ENCODE peak calls at places on chromosomes 13 and 19, in five cellular contexts. One of them, this sample, is unnamed.

GRCh38 chr13:46926856-46927625 is 30.2 kb upstream of the HTR2A start:
- DNase-seq in pancreas: no peak
- DNase-seq in left colon: no peak
- DNase-seq in cardiac muscle cell: peak; percentile 66
- DNase-seq in glutamatergic neuron: no peak
- DNase-seq in this sample: no peak

GRCh38 chr19:48897181-48897580 is 1.4 kb downstream of the TULP2 start:
- DNase-seq in glutamatergic neuron: no peak
- DNase-seq in left colon: no peak
- DNase-seq in pancreas: no peak
- DNase-seq in cardiac muscle cell: no peak
- DNase-seq in this sample: no peak

GRCh38 chr19:34838248-34838647 is 65.2 kb upstream of the ZNF599 start:
- DNase-seq in pancreas: no peak
- DNase-seq in left colon: no peak
- DNase-seq in cardiac muscle cell: peak; percentile 40
- DNase-seq in glutamatergic neuron: no peak
- DNase-seq in this sample: no peak

GRCh38 chr19:17721821-17722220 is 2.5 kb downstream of the MAP1S start:
- DNase-seq in pancreas: no peak
- DNase-seq in cardiac muscle cell: no peak
- DNase-seq in left colon: no peak
- DNase-seq in glutamatergic neuron: no peak
- DNase-seq in this sample: no peak

GRCh38 chr19:56837492-56837891 is 3.0 kb downstream of the PEG3 start:
- DNase-seq in pancreas: peak; percentile 84
- DNase-seq in glutamatergic neuron: peak; percentile 80
- DNase-seq in cardiac muscle cell: peak; percentile 77
- DNase-seq in left colon: peak; percentile 54
- DNase-seq in this sample: no peak

GRCh38 chr19:13899912-13900584 is 5.9 kb downstream of the BRME1 start:
- DNase-seq in left colon: no peak
- DNase-seq in cardiac muscle cell: no peak
- DNase-seq in pancreas: no peak
- DNase-seq in glutamatergic neuron: no peak
- DNase-seq in this sample: no peak

GRCh38 chr13:98468929-98469328 is 108.0 kb downstream of the STK24 start:
- DNase-seq in glutamatergic neuron: no peak
- DNase-seq in left colon: no peak
- DNase-seq in cardiac muscle cell: no peak
- DNase-seq in pancreas: no peak
- DNase-seq in this sample: no peak

GRCh38 chr13:20672772-20673171 is 30.7 kb upstream of the IL17D start:
- DNase-seq in pancreas: no peak
- DNase-seq in left colon: no peak
- DNase-seq in glutamatergic neuron: no peak
- DNase-seq in cardiac muscle cell: peak; percentile 84
- DNase-seq in this sample: no peak

GRCh38 chr19:18029617-18030338 is 21.8 kb downstream of the ARRDC2 start:
- DNase-seq in glutamatergic neuron: no peak
- DNase-seq in cardiac muscle cell: no peak
- DNase-seq in pancreas: no peak
- DNase-seq in left colon: no peak
- DNase-seq in this sample: no peak

This sample was measured in nephron progenitor cell.